ENCODE peak calls at places on chromosomes 5 and 9, in nine cellular contexts. D is WERI-Rb-1, H is left ventricle myocardium inferior, P is astrocyte of the spinal cord, S is BJ, K is PC-3, Q is mammary epithelial cell, G is chondrocyte, T is DND-41. C is an unnamed sample.
A peak's percentile ranks its signal among the peaks of the same experiment; 100 is the strongest.

GRCh38 chr5:135343417-135343816 is 55.6 kb downstream of the MACROH2A1 start:
- DNase-seq in T (no peak), Q (peak; percentile 14), K (peak; percentile 48), G (no peak), P (no peak), D (no peak), S (no peak), H (no peak), C (no peak)

GRCh38 chr5:87770016-87770415 is 357.3 kb upstream of the CCNH start:
- DNase-seq in K (no peak), S (no peak), Q (no peak), T (no peak), H (no peak), G (no peak), P (no peak), D (no peak), C (no peak)

GRCh38 chr5:95615164-95615467 is 4.8 kb upstream of the GPR150 start:
- DNase-seq in T (no peak), G (no peak), H (no peak), K (no peak), D (no peak), P (no peak), Q (peak; percentile 32), S (no peak), C (no peak)

GRCh38 chr5:136769900-136770684 is 404.7 kb upstream of the TRPC7 start:
- DNase-seq in Q (peak; percentile 45), S (no peak), G (no peak), P (peak; percentile 59), K (peak; percentile 79), D (peak; percentile 75), H (peak; percentile 33), T (peak; percentile 58), C (peak; percentile 80)

GRCh38 chr9:36029765-36030528 is 6.8 kb upstream of the RECK start:
- DNase-seq in H (no peak), G (no peak), D (no peak), T (no peak), K (peak; percentile 86), Q (peak; percentile 92), S (peak; percentile 97), P (peak; percentile 84), C (no peak)

GRCh38 chr9:105663914-105664313 is 1.7 kb downstream of the TAL2 start:
- DNase-seq in G (no peak), P (no peak), S (no peak), Q (no peak), D (no peak), K (no peak), T (no peak), H (no peak), C (no peak)

GRCh38 chr5:164235176-164235914 is 729.9 kb downstream of the MAT2B start:
- DNase-seq in G (no peak), S (peak; percentile 7), T (no peak), K (peak; percentile 31), Q (no peak), H (no peak), D (no peak), P (peak; percentile 90), C (no peak)

GRCh38 chr5:55622460-55622859 is 87.7 kb upstream of the PLPP1 start:
- DNase-seq in P (no peak), D (no peak), G (no peak), S (no peak), Q (no peak), T (no peak), H (no peak), K (no peak), C (no peak)

GRCh38 chr5:43309657-43310056 is 3.6 kb downstream of the HMGCS1 start:
- DNase-seq in Q (peak; percentile 52), H (no peak), K (peak; percentile 58), P (no peak), G (no peak), S (no peak), T (no peak), D (no peak), C (no peak)

GRCh38 chr9:136527721-136528710 is 17.8 kb downstream of the NOTCH1 start:
- DNase-seq in H (no peak), G (no peak), S (no peak), Q (no peak), D (peak; percentile 91), T (no peak), P (peak; percentile 28), K (no peak), C (peak; percentile 38)

GRCh38 chr9:89899476-89900047 is 294.8 kb downstream of the GADD45G start:
- DNase-seq in Q (no peak), S (no peak), H (no peak), T (no peak), K (no peak), G (no peak), D (no peak), P (no peak), C (no peak)

GRCh38 chr9:107283621-107284616 is 840 bp downstream of the RAD23B start:
- DNase-seq in G (no peak), T (peak; percentile 58), Q (peak; percentile 84), D (peak; percentile 97), S (no peak), H (peak; percentile 72), P (peak; percentile 70), K (peak; percentile 77), C (peak; percentile 76)

GRCh38 chr5:168734657-168735344 is 155.6 kb upstream of the PANK3 start:
- DNase-seq in H (peak; percentile 71), D (no peak), Q (no peak), P (no peak), S (no peak), G (no peak), T (peak; percentile 21), K (no peak), C (no peak)

GRCh38 chr9:114688892-114689291 is 6.9 kb upstream of the TEX48 start:
- DNase-seq in D (no peak), H (no peak), K (no peak), P (no peak), Q (no peak), T (no peak), S (no peak), G (no peak), C (no peak)

GRCh38 chr9:115220339-115221009 is 102.5 kb upstream of the TNC start:
- DNase-seq in H (no peak), P (peak; percentile 57), K (no peak), S (no peak), Q (peak; percentile 49), G (no peak), D (no peak), T (no peak), C (no peak)

DNA sequence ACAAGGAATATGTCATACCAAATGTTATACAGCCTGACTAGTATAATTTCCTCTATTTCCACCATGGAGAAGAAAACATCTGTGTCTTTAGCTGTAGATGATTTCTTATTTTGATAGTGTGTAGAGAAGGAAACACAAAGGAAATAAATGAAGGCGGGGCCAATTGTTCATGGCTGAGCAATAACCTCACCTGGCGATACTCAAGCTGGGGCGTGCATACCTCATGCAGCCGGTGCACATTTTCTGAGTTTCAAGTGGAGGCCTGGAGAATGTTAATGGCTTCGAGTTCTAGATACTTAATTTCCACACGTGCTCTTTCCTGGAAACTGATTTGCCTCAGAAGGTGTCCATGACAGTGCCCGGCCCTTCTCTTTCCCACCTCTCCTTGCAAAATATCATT is 127.4 kb upstream of the TAF11L2 start:
- DNase-seq in H (no peak), K (no peak), Q (peak; percentile 57), P (no peak), S (no peak), T (no peak), G (no peak), D (no peak), C (no peak)
- TF ChIP-seq CTCF in H (no peak), K (no peak), Q (no peak), P (no peak), S (no peak), T (no peak), G (no peak), D (no peak), C (no peak)

DNA sequence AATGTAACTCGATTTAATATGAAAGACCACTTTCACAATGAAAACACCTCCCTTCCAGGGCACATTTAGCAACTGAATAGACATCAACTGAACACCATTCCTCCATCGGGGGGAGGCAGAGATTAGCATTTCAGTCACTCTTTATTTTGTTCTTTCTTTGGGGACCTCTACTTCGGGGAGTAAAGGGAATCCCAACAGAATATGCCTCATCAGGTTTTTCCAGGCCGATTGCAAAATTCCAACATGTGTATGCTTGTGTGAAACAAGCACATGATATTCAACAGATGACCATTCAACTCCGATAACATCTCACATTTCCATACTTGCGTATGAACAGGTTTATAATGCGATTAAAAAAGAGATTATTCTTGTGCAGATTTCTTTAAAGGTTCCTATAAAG is 124.2 kb upstream of the RETREG1 start:
- DNase-seq in D (no peak), S (no peak), T (no peak), P (peak; percentile 14), G (no peak), Q (peak; percentile 89), K (no peak), H (no peak), C (no peak)
- TF ChIP-seq CTCF in D (no peak), S (no peak), T (peak; percentile 17), P (no peak), G (peak; percentile 23), Q (no peak), K (peak; percentile 40), H (no peak), C (no peak)

DNA sequence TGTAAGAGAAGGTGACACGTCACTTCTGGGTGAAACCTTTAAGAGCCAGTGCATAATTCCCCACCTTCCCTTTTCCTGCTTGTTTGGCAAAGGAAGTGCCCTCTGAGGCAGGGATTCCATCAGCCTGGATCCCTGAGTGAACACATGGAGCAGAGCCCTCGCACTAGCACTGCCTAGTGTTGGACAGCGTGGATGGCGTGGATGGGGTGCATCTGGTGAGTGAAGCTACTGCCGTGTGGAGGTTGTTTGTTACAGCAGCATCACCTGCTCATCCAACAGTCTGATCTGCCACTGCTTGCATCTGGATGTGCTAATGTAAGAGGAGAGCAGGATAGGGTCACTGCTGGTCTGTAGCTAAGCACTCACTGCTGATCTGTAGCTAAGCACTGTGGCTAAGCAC is 35.2 kb downstream of the SLC35D2 start:
- DNase-seq in P (no peak), T (no peak), Q (no peak), S (no peak), D (no peak), H (no peak), G (no peak), K (no peak), C (no peak)
- TF ChIP-seq CTCF in P (no peak), T (no peak), Q (no peak), S (no peak), D (no peak), H (no peak), G (no peak), K (no peak), C (no peak)

DNA sequence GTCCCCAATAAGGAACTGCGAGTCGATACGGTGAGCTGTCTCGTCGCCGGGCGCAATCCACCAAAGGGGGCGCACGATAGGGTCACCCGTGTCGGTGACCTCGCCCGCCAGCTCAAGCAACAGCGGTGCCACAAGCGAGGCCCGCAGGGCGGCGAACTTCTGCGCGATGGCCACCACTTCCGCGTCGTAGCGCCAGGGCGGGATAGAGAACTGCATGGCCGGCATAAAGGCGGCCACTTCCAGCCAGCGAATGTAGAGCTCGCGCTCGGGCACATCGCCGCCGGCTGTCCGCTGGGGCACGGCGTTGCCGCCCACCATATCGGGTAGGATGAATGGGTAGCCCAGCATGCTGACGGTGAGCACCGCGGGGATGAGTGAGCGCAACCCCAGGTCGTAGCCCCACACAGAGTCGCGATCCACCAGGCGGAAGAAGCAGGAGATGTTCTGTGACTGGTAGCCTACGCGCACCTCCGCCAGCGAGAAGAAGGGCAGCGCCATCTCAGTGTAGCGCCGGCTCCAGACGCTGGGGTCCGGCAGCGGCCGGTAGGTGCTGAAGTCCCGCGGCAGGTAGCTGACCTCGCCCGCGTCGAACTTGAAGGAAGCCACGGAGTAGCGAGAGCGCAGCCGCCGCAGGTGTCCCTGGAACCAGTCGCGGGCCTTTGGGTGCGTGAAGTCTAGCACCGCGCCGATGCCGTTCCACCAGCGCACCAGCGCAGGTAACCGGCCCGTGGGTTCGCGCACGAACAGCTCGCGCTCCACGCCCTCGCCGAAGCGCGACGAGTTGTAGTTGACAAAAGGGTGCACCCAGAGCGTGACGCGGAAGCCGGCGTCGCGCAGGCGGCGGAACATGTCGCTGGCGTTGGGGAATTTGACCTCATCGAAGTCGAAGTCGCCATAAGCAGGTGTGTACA is 5.5 kb downstream of the MYORG start:
- DNase-seq in Q (no peak), T (no peak), H (no peak), D (no peak), P (no peak), S (no peak), K (no peak), G (no peak), C (no peak)
- TF ChIP-seq CTCF in Q (no peak), T (no peak), H (no peak), D (no peak), P (no peak), S (peak; percentile 37), K (no peak), G (no peak), C (no peak)